ENCODE peak calls at places on chromosomes 16 and 17, in seven cellular contexts. G, A, X, R, T, D and O are unnamed samples. For H3K9me3, the result is how much of the 10 kb centered on the place peaks cover.

GRCh38 chr16:85947511-85948509 is 48.8 kb downstream of the IRF8 start:
- DNase-seq in G (no peak), A (no peak), X (no peak), R (no peak), T (no peak), D (no peak), O (no peak)

GRCh38 chr17:73096866-73097265 is 4.4 kb upstream of the SLC39A11 start:
- DNase-seq in G (peak), A (no peak), X (no peak), R (no peak), T (no peak), D (no peak), O (no peak)

GRCh38 chr16:48914070-48914469 is 304.1 kb upstream of the N4BP1 start:
- DNase-seq in G (no peak), A (no peak), X (no peak), R (no peak), T (no peak), D (no peak), O (no peak)

GRCh38 chr17:38568845-38569510 is 36.8 kb downstream of the SRCIN1 start:
- DNase-seq in G (no peak), A (no peak), X (no peak), R (no peak), T (no peak), D (no peak), O (no peak)

GRCh38 chr16:86974120-86974519 is 343.1 kb downstream of the C16orf95 start:
- DNase-seq in G (no peak), A (no peak), X (no peak), R (no peak), T (no peak), D (no peak), O (no peak)

GRCh38 chr17:65102788-65103187 is 34.4 kb upstream of the RGS9 start:
- DNase-seq in G (peak), A (no peak), X (no peak), R (no peak), T (no peak), D (no peak), O (no peak)

GRCh38 chr17:72385482-72385881 is 264.7 kb downstream of the SOX9 start:
- DNase-seq in G (no peak), A (no peak), X (no peak), R (no peak), T (no peak), D (no peak), O (no peak)

GRCh38 chr17:41784207-41784744 is 2.2 kb downstream of the JUP start:
- DNase-seq in G (peak), A (no peak), X (peak), R (no peak), T (no peak), D (peak), O (no peak)

GRCh38 chr16:87068751-87069150 is 248.4 kb downstream of the C16orf95 start:
- DNase-seq in G (no peak), A (no peak), X (no peak), R (no peak), T (no peak), D (no peak), O (no peak)

GRCh38 chr17:6108382-6108781 is 38.2 kb downstream of the WSCD1 start:
- DNase-seq in G (no peak), A (no peak), X (no peak), R (no peak), T (no peak), D (no peak), O (no peak)

GRCh38 chr16:81337097-81337496 is 22.3 kb downstream of the GAN start:
- DNase-seq in G (no peak), A (no peak), X (no peak), R (no peak), T (no peak), D (no peak), O (no peak)

GRCh38 chr17:2174471-2175293 is 119.8 kb downstream of the HIC1 start:
- DNase-seq in G (peak), A (peak), X (no peak), R (peak), T (no peak), D (peak), O (no peak)

GRCh38 chr17:48631693-48632578 is 5.8 kb upstream of the HOXB9 start:
- DNase-seq in G (no peak), A (no peak), X (no peak), R (no peak), T (no peak), D (no peak), O (no peak)

GRCh38 chr17:16477666-16478065 is 14.3 kb downstream of the LRRC75A start:
- DNase-seq in G (no peak), A (no peak), X (no peak), R (no peak), T (no peak), D (no peak), O (no peak)

GRCh38 chr17:7220593-7221280 is 999 bp downstream of the ACADVL start:
- DNase-seq in G (peak), A (peak), X (peak), R (no peak), T (peak), D (peak), O (no peak)

GRCh38 chr16:49615606-49616005 is 240.3 kb downstream of the ZNF423 start:
- DNase-seq in G (no peak), A (no peak), X (no peak), R (no peak), T (no peak), D (no peak), O (no peak)

GRCh38 chr17:48427598-48427997 is 2.4 kb downstream of the SKAP1 start:
- DNase-seq in G (no peak), A (no peak), X (no peak), R (no peak), T (peak), D (no peak), O (no peak)

GRCh38 chr17:12510535-12510934 is 155.2 kb upstream of the MYOCD start:
- DNase-seq in G (peak), A (peak), X (no peak), R (peak), T (no peak), D (no peak), O (no peak)

GRCh38 chr17:48612854-48613691 is 2.0 kb downstream of the HOXB8 start:
- DNase-seq in G (no peak), A (no peak), X (peak), R (no peak), T (peak), D (no peak), O (no peak)

GRCh38 chr17:73394523-73395450 is 83.0 kb upstream of the CDC42EP4 start:
- DNase-seq in G (no peak), A (no peak), X (no peak), R (no peak), T (no peak), D (no peak), O (no peak)

GRCh38 chr17:33381201-33381600 is 88.1 kb upstream of the ASIC2 start:
- DNase-seq in G (no peak), A (no peak), X (no peak), R (no peak), T (no peak), D (no peak), O (no peak)

GRCh38 chr17:16463341-16464000 is 28.5 kb downstream of the LRRC75A start:
- DNase-seq in G (peak), A (peak), X (peak), R (peak), T (no peak), D (no peak), O (no peak)

GRCh38 chr16:86523166-86523740 is 12.9 kb downstream of the FOXF1 start:
- DNase-seq in G (no peak), A (no peak), X (no peak), R (no peak), T (no peak), D (no peak), O (no peak)

GRCh38 chr17:31815212-31815611 is 43.8 kb downstream of the COPRS start:
- DNase-seq in G (no peak), A (no peak), X (no peak), R (no peak), T (no peak), D (no peak), O (no peak)

GRCh38 chr16:35642322-35642835 is 2183.0 kb downstream of the TP53TG3F start:
- DNase-seq in G (no peak), A (no peak), X (no peak), R (no peak), T (no peak), D (no peak), O (no peak)
- H3K9me3 ChIP-seq in G (under half), A (under half), X (under half), R (half or more), T (under half), D (under half), O (under half)

GRCh38 chr17:27078296-27078695 is 215.6 kb upstream of the WSB1 start:
- DNase-seq in G (no peak), A (no peak), X (no peak), R (no peak), T (no peak), D (no peak), O (no peak)
- H3K9me3 ChIP-seq in G (under half), A (under half), X (under half), R (under half), T (under half), D (under half), O (under half)

DNA sequence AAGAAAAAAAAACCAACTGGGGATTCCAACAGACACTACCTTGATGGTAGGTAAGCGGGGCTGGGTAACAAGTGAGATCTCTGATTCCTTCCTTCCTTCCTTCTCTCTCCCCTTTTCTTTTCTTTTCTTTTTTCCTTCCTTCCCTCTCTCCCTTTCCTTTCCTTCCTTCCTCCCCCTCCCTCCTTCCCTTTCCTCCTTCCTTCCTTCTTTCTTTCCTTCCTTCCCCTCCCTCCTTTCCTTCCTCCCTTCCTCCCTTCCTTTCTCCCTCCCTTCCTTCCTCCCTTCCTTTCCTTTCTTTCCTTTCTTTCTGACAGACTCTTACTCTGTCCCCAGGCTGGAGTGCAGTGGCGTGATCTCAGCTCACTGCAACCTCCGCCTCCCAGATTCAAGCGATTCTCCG is 20.0 kb downstream of the OR2C1 start:
- DNase-seq in G (no peak), A (no peak), X (no peak), R (no peak), T (no peak), D (no peak), O (no peak)
- H3K9me3 ChIP-seq in G (under half), A (under half), X (under half), R (under half), T (under half), D (under half), O (under half)

GRCh38 chr16:35414139-35414538 is 1954.7 kb downstream of the TP53TG3F start:
- DNase-seq in G (no peak), A (no peak), X (no peak), R (no peak), T (no peak), D (no peak), O (no peak)

GRCh38 chr16:35409503-35409902 is 1950.1 kb downstream of the TP53TG3F start:
- DNase-seq in G (no peak), A (peak), X (no peak), R (no peak), T (no peak), D (no peak), O (no peak)

GRCh38 chr16:35410438-35410837 is 1951.0 kb downstream of the TP53TG3F start:
- DNase-seq in G (no peak), A (no peak), X (no peak), R (no peak), T (no peak), D (no peak), O (no peak)

GRCh38 chr16:35414563-35414962 is 1955.2 kb downstream of the TP53TG3F start:
- DNase-seq in G (no peak), A (no peak), X (no peak), R (no peak), T (no peak), D (no peak), O (no peak)

DNA sequence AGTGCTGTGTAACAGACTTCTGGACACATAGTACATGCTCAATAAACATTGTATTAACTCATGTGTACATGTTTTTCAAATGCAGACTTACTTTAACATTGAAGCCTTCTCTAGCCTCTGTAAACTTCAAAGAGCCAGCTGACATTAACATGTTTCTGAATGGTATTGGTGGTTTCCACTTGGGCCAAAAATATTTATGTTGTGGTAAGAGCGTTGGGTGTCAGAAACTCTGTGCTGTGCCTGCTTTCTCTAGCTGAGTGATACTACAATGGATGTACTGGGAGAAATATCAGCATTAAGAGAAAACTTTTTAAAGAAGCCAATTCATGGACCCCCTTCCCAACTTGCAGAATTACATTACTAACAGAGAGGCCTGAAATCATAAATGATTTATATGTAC is 1951.7 kb downstream of the TP53TG3F start:
- DNase-seq in G (no peak), A (no peak), X (no peak), R (no peak), T (no peak), D (no peak), O (no peak)
- H3K9me3 ChIP-seq in G (under half), A (under half), X (under half), R (under half), T (under half), D (under half), O (under half)

DNA sequence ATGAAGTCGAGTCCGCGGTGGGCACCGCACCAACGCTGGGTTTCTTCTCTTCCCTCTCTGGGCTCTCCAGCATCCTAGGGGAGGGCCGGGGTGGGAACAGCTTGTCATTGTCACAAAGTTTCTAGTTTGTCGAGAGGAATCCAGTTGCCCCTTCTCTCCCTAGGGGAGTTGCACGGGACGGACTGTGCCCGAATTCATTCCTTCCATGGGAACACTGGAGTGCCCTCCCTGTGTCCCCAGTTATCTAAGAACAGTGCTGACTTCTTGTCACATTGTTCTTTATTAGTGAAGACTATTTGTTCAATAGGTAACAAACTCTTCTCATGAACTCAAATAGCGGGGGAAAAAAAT is 1.2 kb downstream of the KLHL36 start:
- DNase-seq in G (no peak), A (no peak), X (no peak), R (no peak), T (no peak), D (no peak), O (no peak)
- H3K9me3 ChIP-seq in G (under half), A (under half), X (under half), R (under half), T (under half), D (under half), O (under half)